ENCODE peak calls at places on chromosomes 13 and 19, in six cellular contexts. P is amygdala, Q is activated gamma-delta T cell, H is astrocyte of the spinal cord, A is iPS DF 19.7, F is AG09319. C is an unnamed sample.

GRCh38 chr13:109533350-109533749 is 253.0 kb downstream of the IRS2 start:
- DNase-seq in P (no peak), A (no peak), Q (no peak), H (no peak), F (no peak), C (no peak)

GRCh38 chr19:55622242-55622969 is 2.0 kb downstream of the ZNF784 start:
- DNase-seq in H (no peak), F (no peak), Q (no peak), P (no peak), A (no peak), C (no peak)

GRCh38 chr13:25967144-25967543 is 84.7 kb downstream of the SHISA2 start:
- DNase-seq in F (no peak), Q (no peak), A (no peak), P (no peak), H (no peak), C (no peak)

GRCh38 chr13:36750461-36750860 is 68.6 kb upstream of the RFXAP start:
- DNase-seq in H (no peak), A (no peak), P (no peak), F (no peak), Q (no peak), C (no peak)

GRCh38 chr13:106210327-106210726 is 325.1 kb downstream of the EFNB2 start:
- DNase-seq in P (no peak), F (no peak), H (no peak), A (no peak), Q (no peak), C (no peak)

GRCh38 chr13:94205896-94206295 is 273.6 kb downstream of the DCT start:
- DNase-seq in A (no peak), F (no peak), P (no peak), H (no peak), Q (no peak), C (no peak)

GRCh38 chr19:29271341-29271740 is 58.4 kb upstream of the UQCRFS1 start:
- DNase-seq in H (no peak), P (no peak), F (no peak), A (no peak), Q (no peak), C (no peak)

GRCh38 chr19:845707-846481 is 5.1 kb downstream of the PRTN3 start:
- DNase-seq in H (no peak), P (no peak), Q (no peak), A (no peak), F (no peak), C (no peak)

GRCh38 chr13:20684041-20684440 is 19.5 kb upstream of the IL17D start:
- DNase-seq in H (no peak), Q (no peak), P (no peak), A (no peak), F (no peak), C (no peak)

GRCh38 chr19:6890938-6891337 is 3.6 kb downstream of the ADGRE1 start:
- DNase-seq in F (no peak), Q (no peak), H (no peak), A (no peak), P (no peak), C (no peak)

GRCh38 chr13:111263566-111263965 is 56.9 kb upstream of the TEX29 start:
- DNase-seq in Q (no peak), P (no peak), A (no peak), H (no peak), F (no peak), C (no peak)

GRCh38 chr19:11324748-11325389 is 14.6 kb downstream of the RAB3D start:
- DNase-seq in F (no peak), Q (no peak), A (no peak), H (no peak), P (no peak), C (no peak)

GRCh38 chr19:50358483-50359431 is 6.7 kb downstream of the NAPSA start:
- DNase-seq in P (no peak), H (peak), F (no peak), A (no peak), Q (peak), C (no peak)

GRCh38 chr19:45638930-45639729 is at the start of gene EML2:
- DNase-seq in F (no peak), P (no peak), H (peak), Q (peak), A (no peak), C (no peak)

GRCh38 chr19:50333235-50333736 is 4.1 kb upstream of the KCNC3 start:
- DNase-seq in H (peak), F (peak), P (peak), Q (peak), A (no peak), C (no peak)

GRCh38 chr13:110268061-110268460 is 38.9 kb downstream of the COL4A1 start:
- DNase-seq in H (no peak), F (no peak), Q (no peak), P (no peak), A (no peak), C (no peak)

GRCh38 chr13:25761041-25761440 is 290.8 kb downstream of the SHISA2 start:
- DNase-seq in P (no peak), F (no peak), H (no peak), A (no peak), Q (no peak), C (no peak)

GRCh38 chr13:64206430-64207225 is 2791.0 kb upstream of the PCDH20 start:
- DNase-seq in P (no peak), H (no peak), A (no peak), Q (no peak), F (no peak), C (no peak)

GRCh38 chr13:50911051-50911690 is 1.6 kb downstream of the RNASEH2B start:
- DNase-seq in A (no peak), P (no peak), Q (no peak), H (no peak), F (no peak), C (no peak)

GRCh38 chr19:2798733-2799132 is 13.4 kb downstream of the THOP1 start:
- DNase-seq in P (no peak), H (no peak), Q (no peak), A (no peak), F (no peak), C (no peak)

GRCh38 chr19:5156231-5156986 is 184.2 kb downstream of the PTPRS start:
- DNase-seq in F (no peak), Q (no peak), H (no peak), P (no peak), A (no peak), C (no peak)

GRCh38 chr19:12745166-12745897 is 6.3 kb upstream of the BEST2 start:
- DNase-seq in Q (no peak), A (no peak), P (no peak), F (no peak), H (peak), C (no peak)

GRCh38 chr13:46101488-46102289 is 3.1 kb downstream of the CPB2 start:
- DNase-seq in P (no peak), H (no peak), F (no peak), Q (no peak), A (no peak), C (no peak)

GRCh38 chr13:36074659-36075058 is 56.5 kb downstream of the DCLK1 start:
- DNase-seq in F (no peak), P (peak), H (peak), A (no peak), Q (no peak), C (no peak)